ENCODE peak calls at places on chromosomes 2 and 18, in five cellular contexts. I is IMR-90, D is mesendoderm, C is neuronal stem cell, Y is trophoblast cell. X is an unnamed sample.

GRCh38 chr2:8398040-8398668 is 283.7 kb upstream of the ID2 start:
- DNase-seq in I (no peak), Y (no peak), D (no peak), C (no peak), X (no peak)

GRCh38 chr2:203683932-203684556 is 22.4 kb upstream of the CD28 start:
- DNase-seq in Y (peak), D (peak), I (peak), C (no peak), X (no peak)

GRCh38 chr2:8412586-8412985 is 269.3 kb upstream of the ID2 start:
- DNase-seq in Y (no peak), I (no peak), D (peak), C (no peak), X (no peak)

GRCh38 chr2:6224267-6224666 is 532.1 kb downstream of the SOX11 start:
- DNase-seq in Y (no peak), C (no peak), I (no peak), D (no peak), X (no peak)

GRCh38 chr2:219404954-219405353 is 13.2 kb upstream of the DES start:
- DNase-seq in C (no peak), Y (no peak), I (no peak), D (no peak), X (peak)

GRCh38 chr2:238439093-238439849 is 12.5 kb downstream of the ASB1 start:
- DNase-seq in D (peak), C (no peak), Y (peak), I (peak), X (no peak)

GRCh38 chr18:47997338-47997780 is 66.9 kb upstream of the SMAD2 start:
- DNase-seq in D (peak), Y (peak), C (peak), I (no peak), X (peak)

GRCh38 chr2:226478121-226478809 is 321.4 kb downstream of the IRS1 start:
- DNase-seq in C (peak), D (peak), Y (peak), I (peak), X (peak)

GRCh38 chr2:185952098-185952497 is 213.5 kb downstream of the FSIP2 start:
- DNase-seq in I (no peak), Y (no peak), D (no peak), C (no peak), X (no peak)

GRCh38 chr2:130846686-130847375 is 10.1 kb downstream of the ARHGEF4 start:
- DNase-seq in C (no peak), D (no peak), I (peak), Y (peak), X (no peak)

GRCh38 chr2:6645672-6646071 is 220.0 kb downstream of the CMPK2 start:
- DNase-seq in Y (no peak), D (no peak), C (no peak), I (no peak), X (no peak)

GRCh38 chr2:111178730-111179405 is 58.2 kb downstream of the BCL2L11 start:
- DNase-seq in C (no peak), D (no peak), I (peak), Y (no peak), X (no peak)

GRCh38 chr2:144971937-144972336 is 452.0 kb upstream of the ZEB2 start:
- DNase-seq in Y (no peak), C (no peak), D (no peak), I (no peak), X (no peak)

GRCh38 chr18:56977284-56977683 is 169.6 kb upstream of the BOD1L2 start:
- DNase-seq in I (no peak), D (no peak), Y (no peak), C (no peak), X (no peak)

GRCh38 chr18:45588284-45588683 is 27.0 kb upstream of the SLC14A2 start:
- DNase-seq in Y (no peak), C (no peak), D (no peak), I (peak), X (no peak)
- H2AK5ac ChIP-seq in Y (no peak), C (no peak), D (no peak), I (peak), X (no peak)

GRCh38 chr2:117272975-117273671 is 541.4 kb upstream of the DDX18 start:
- DNase-seq in Y (peak), I (no peak), C (peak), D (peak), X (no peak)
- H4K8ac ChIP-seq in Y (no peak), I (no peak), C (no peak), D (no peak), X (no peak)

DNA sequence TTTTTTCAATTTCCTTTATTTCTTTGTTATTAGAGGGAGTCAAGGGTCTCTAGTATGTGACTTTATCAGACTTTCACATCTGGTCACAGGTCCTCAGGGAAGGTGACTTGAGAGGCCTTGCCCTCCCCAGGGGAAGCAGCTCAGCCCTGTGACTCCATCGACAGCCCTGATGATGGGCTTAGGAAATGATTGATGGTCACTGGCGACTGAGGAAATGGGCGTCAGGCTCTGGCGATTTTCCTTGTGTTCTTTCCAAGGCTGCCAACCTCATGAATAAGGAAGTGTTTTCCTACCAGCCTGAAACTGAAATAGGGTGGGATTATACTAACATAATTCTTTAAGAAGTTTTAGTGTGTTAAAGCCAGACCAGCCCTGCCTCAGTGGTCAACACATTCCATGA is 21.1 kb downstream of the SERPINE2 start:
- DNase-seq in D (no peak), C (no peak), Y (no peak), I (no peak), X (no peak)
- H2AK5ac ChIP-seq in D (no peak), C (no peak), Y (no peak), I (no peak), X (no peak)

GRCh38 chr2:224219781-224220180 is 180.7 kb upstream of the SERPINE2 start:
- DNase-seq in Y (peak), C (no peak), I (no peak), D (no peak), X (no peak)

GRCh38 chr2:224222320-224222719 is 179.6 kb downstream of the FAM124B start:
- DNase-seq in I (peak), C (no peak), Y (no peak), D (peak), X (no peak)

GRCh38 chr2:224220581-224221255 is 181.2 kb downstream of the FAM124B start:
- DNase-seq in C (no peak), I (peak), Y (peak), D (peak), X (no peak)

GRCh38 chr2:224222976-224223375 is 178.9 kb downstream of the FAM124B start:
- DNase-seq in D (no peak), I (no peak), Y (no peak), C (no peak), X (no peak)

DNA sequence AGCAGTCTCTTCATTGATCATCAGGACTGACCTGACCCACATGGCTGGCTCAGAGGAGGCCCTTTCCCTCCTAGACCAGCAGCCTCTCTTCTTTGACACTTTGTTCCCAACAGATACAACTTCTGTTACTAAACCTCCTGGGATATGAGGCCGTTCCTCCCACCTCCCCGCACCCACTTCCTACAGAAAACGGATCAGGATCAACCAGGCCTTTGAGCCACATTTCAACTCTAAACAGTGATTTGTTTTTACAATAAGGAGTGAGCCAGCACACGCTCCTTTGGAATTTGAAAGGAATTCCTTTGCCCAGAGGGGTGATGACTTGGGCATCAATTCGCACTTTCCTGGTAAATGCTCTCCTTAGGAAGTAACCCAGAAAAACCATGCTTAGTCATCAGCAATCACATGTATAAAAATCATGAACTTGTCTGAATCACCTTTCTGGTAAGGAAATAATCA is 180.4 kb downstream of the FAM124B start:
- DNase-seq in C (peak), Y (peak), I (peak), D (peak), X (peak)
- H4K8ac ChIP-seq in C (no peak), Y (peak), I (peak), D (no peak), X (no peak)

GRCh38 chr2:99376254-99376864 is 39.2 kb downstream of the EIF5B start:
- DNase-seq in I (no peak), D (no peak), Y (no peak), C (no peak), X (no peak)

GRCh38 chr2:99377879-99378278 is 40.7 kb downstream of the EIF5B start:
- DNase-seq in I (no peak), Y (no peak), C (no peak), D (no peak), X (no peak)

GRCh38 chr2:99382163-99382562 is 45.0 kb downstream of the EIF5B start:
- DNase-seq in Y (no peak), D (no peak), I (no peak), C (no peak), X (no peak)

GRCh38 chr2:99386011-99386410 is 48.8 kb downstream of the EIF5B start:
- DNase-seq in D (no peak), Y (no peak), I (peak), C (no peak), X (no peak)

GRCh38 chr2:99380376-99381010 is 43.3 kb downstream of the EIF5B start:
- DNase-seq in D (no peak), I (no peak), C (no peak), Y (no peak), X (no peak)
- H2AK5ac ChIP-seq in D (no peak), I (no peak), C (no peak), Y (no peak), X (no peak)

GRCh38 chr2:109348645-109349554 is 219.9 kb downstream of the SH3RF3 start:
- DNase-seq in C (no peak), I (no peak), Y (no peak), D (no peak), X (no peak)
- H4K8ac ChIP-seq in C (no peak), I (no peak), Y (no peak), D (no peak), X (no peak)

GRCh38 chr2:43102366-43103092 is 123.9 kb downstream of the ZFP36L2 start:
- DNase-seq in D (no peak), I (peak), C (no peak), Y (no peak), X (no peak)
- H2AK5ac ChIP-seq in D (no peak), I (peak), C (peak), Y (peak), X (no peak)

GRCh38 chr2:179302149-179302548 is 37.5 kb upstream of the SESTD1 start:
- DNase-seq in I (no peak), Y (no peak), C (no peak), D (no peak), X (no peak)

GRCh38 chr2:179302764-179303561 is 38.3 kb upstream of the SESTD1 start:
- DNase-seq in Y (no peak), D (no peak), I (peak), C (no peak), X (no peak)

GRCh38 chr2:179304424-179304823 is 39.8 kb upstream of the SESTD1 start:
- DNase-seq in C (no peak), D (no peak), I (no peak), Y (no peak), X (no peak)

GRCh38 chr2:179297922-179298321 is 33.3 kb upstream of the SESTD1 start:
- DNase-seq in I (no peak), C (no peak), D (no peak), Y (no peak), X (no peak)

DNA sequence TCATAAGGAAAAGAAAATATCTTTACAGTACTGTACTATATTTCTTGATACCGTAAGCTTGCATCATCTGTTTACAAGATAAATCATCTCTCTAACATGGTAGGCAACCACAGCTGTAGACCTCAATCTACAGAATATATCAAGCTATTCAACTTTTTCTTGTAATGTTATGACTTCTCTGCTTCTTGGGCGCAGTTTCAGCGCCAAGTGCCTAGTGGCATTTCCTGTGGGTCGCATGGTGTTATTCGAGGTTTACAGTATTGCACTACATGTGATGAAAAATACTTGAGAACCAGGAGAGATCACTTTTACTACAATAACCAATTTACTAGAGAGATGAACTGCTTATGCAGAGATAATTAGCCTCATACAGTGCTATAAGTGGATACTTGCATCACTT is 34.0 kb upstream of the SESTD1 start:
- DNase-seq in C (no peak), Y (no peak), I (no peak), D (no peak), X (no peak)
- H4K8ac ChIP-seq in C (no peak), Y (no peak), I (no peak), D (no peak), X (no peak)

DNA sequence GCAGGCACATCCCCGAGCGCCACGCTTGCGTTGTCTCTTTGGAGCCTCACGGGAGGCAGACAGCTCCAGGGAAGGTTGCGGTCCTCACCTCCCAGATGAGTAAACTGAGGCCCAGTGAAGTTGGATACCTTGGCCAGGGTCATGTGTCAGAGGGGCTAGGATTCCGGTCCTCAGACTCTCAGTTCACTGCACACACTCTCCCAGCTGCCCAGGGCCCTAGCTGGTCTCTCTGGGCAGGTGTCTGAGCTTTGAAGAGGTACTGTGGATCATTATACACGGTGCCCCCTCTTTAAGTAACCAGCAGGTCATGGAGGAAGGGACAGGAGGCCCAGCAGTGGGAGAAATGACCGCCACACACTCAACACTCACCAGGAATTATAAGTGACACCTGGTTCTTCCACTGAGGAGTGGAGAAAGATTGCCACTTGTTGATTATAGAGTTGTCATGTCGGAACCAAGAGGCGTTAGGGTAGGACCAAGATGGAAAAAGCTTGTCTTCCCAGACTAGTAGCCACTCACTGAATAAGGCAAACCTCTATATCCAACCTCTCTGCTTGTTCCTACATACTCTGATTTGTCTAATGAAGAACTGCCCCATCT is 588 bp downstream of the TMEM214 start:
- DNase-seq in D (no peak), I (no peak), C (no peak), Y (no peak), X (no peak)
- H2AK5ac ChIP-seq in D (peak), I (peak), C (peak), Y (peak), X (no peak)

X was measured in H9.